ENCODE peak calls at places on chromosomes 7 and 10, in eight cellular contexts. U, Z, H, D, L, F, K and V are unnamed samples. For H3K36me3, the result is how much of the 10 kb centered on the place peaks cover.

GRCh38 chr7:79529896-79530235 is 76.4 kb upstream of the MAGI2 start:
- DNase-seq in U (peak), Z (no peak), H (no peak), D (no peak), L (no peak), F (peak), K (peak), V (no peak)

GRCh38 chr7:38858281-38858884 is 50.6 kb downstream of the VPS41 start:
- DNase-seq in U (peak), Z (no peak), H (peak), D (no peak), L (no peak), F (peak), K (peak), V (peak)

GRCh38 chr10:52066383-52066782 is 247.7 kb upstream of the DKK1 start:
- DNase-seq in U (no peak), Z (no peak), H (no peak), D (no peak), L (no peak), F (peak), K (no peak), V (no peak)

GRCh38 chr10:52563361-52563760 is 209.2 kb downstream of the MBL2 start:
- DNase-seq in U (no peak), Z (no peak), H (peak), D (no peak), L (no peak), F (no peak), K (no peak), V (no peak)

GRCh38 chr7:1647961-1648631 is 22.0 kb upstream of the ELFN1 start:
- DNase-seq in U (no peak), Z (peak), H (peak), D (peak), L (peak), F (no peak), K (no peak), V (no peak)

GRCh38 chr10:103765168-103765567 is 90.2 kb downstream of the SH3PXD2A start:
- DNase-seq in U (no peak), Z (no peak), H (no peak), D (no peak), L (no peak), F (peak), K (peak), V (no peak)

GRCh38 chr7:44966731-44967538 is 11.9 kb downstream of the MYO1G start:
- DNase-seq in U (no peak), Z (no peak), H (no peak), D (no peak), L (no peak), F (no peak), K (no peak), V (no peak)

GRCh38 chr7:150631084-150631824 is 931 bp downstream of the GIMAP6 start:
- DNase-seq in U (no peak), Z (no peak), H (no peak), D (no peak), L (no peak), F (no peak), K (no peak), V (no peak)

GRCh38 chr10:132443605-132443997 is 46.6 kb downstream of the PWWP2B start:
- DNase-seq in U (no peak), Z (no peak), H (peak), D (peak), L (no peak), F (peak), K (no peak), V (no peak)

GRCh38 chr7:151451626-151452025 is 11.7 kb upstream of the CRYGN start:
- DNase-seq in U (no peak), Z (no peak), H (no peak), D (no peak), L (no peak), F (no peak), K (no peak), V (no peak)

GRCh38 chr10:11875499-11876281 is 52.5 kb downstream of the PROSER2 start:
- DNase-seq in U (peak), Z (peak), H (peak), D (peak), L (peak), F (peak), K (peak), V (peak)

GRCh38 chr7:34260282-34260681 is 354.9 kb downstream of the BMPER start:
- DNase-seq in U (peak), Z (no peak), H (peak), D (no peak), L (no peak), F (peak), K (peak), V (peak)

GRCh38 chr10:71072820-71073205 is 139.6 kb upstream of the UNC5B start:
- DNase-seq in U (no peak), Z (no peak), H (no peak), D (no peak), L (no peak), F (no peak), K (no peak), V (no peak)

GRCh38 chr10:125343118-125343752 is 182.9 kb upstream of the CTBP2 start:
- DNase-seq in U (no peak), Z (no peak), H (peak), D (peak), L (no peak), F (peak), K (peak), V (no peak)

GRCh38 chr10:119481781-119482426 is 60.6 kb downstream of the RGS10 start:
- DNase-seq in U (no peak), Z (no peak), H (no peak), D (no peak), L (no peak), F (no peak), K (no peak), V (no peak)

GRCh38 chr10:124670849-124671248 is 73.3 kb downstream of the FAM53B start:
- DNase-seq in U (no peak), Z (no peak), H (no peak), D (no peak), L (no peak), F (no peak), K (no peak), V (no peak)

GRCh38 chr10:133039107-133039822 is 48.5 kb upstream of the ADGRA1 start:
- DNase-seq in U (no peak), Z (no peak), H (no peak), D (no peak), L (no peak), F (no peak), K (no peak), V (no peak)

GRCh38 chr7:96823274-96823673 is 113.6 kb upstream of the SEM1 start:
- DNase-seq in U (no peak), Z (no peak), H (peak), D (no peak), L (no peak), F (peak), K (peak), V (no peak)

GRCh38 chr10:129386415-129387257 is 80.4 kb upstream of the MGMT start:
- DNase-seq in U (no peak), Z (no peak), H (no peak), D (no peak), L (no peak), F (no peak), K (no peak), V (no peak)

GRCh38 chr10:19906108-19906791 is 90.0 kb downstream of the PLXDC2 start:
- DNase-seq in U (no peak), Z (no peak), H (no peak), D (no peak), L (no peak), F (no peak), K (no peak), V (no peak)

GRCh38 chr7:28858206-28858605 is 99.9 kb downstream of the TRIL start:
- DNase-seq in U (no peak), Z (no peak), H (no peak), D (no peak), L (no peak), F (peak), K (peak), V (no peak)

GRCh38 chr7:44633254-44634186 is 27.1 kb downstream of the OGDH start:
- DNase-seq in U (peak), Z (peak), H (peak), D (peak), L (peak), F (peak), K (peak), V (peak)

GRCh38 chr10:72730462-72730861 is 38.5 kb downstream of the MCU start:
- DNase-seq in U (no peak), Z (no peak), H (no peak), D (no peak), L (no peak), F (no peak), K (peak), V (peak)

GRCh38 chr10:87503892-87504291 is 801 bp upstream of the MINPP1 start:
- DNase-seq in U (no peak), Z (no peak), H (no peak), D (peak), L (no peak), F (no peak), K (peak), V (no peak)

GRCh38 chr7:147879116-147879750 is 711.3 kb upstream of the C7orf33 start:
- DNase-seq in U (no peak), Z (no peak), H (no peak), D (no peak), L (no peak), F (peak), K (no peak), V (no peak)

GRCh38 chr7:158397885-158398284 is 189.7 kb downstream of the PTPRN2 start:
- DNase-seq in U (no peak), Z (no peak), H (no peak), D (no peak), L (no peak), F (no peak), K (no peak), V (no peak)

GRCh38 chr7:8357536-8357935 is 75.9 kb upstream of the NXPH1 start:
- DNase-seq in U (no peak), Z (no peak), H (no peak), D (no peak), L (no peak), F (no peak), K (no peak), V (no peak)

GRCh38 chr10:63005246-63005645 is 127.9 kb upstream of the NRBF2 start:
- DNase-seq in U (no peak), Z (no peak), H (peak), D (no peak), L (no peak), F (peak), K (peak), V (no peak)

GRCh38 chr7:105330526-105330925 is 58.2 kb downstream of the SRPK2 start:
- DNase-seq in U (no peak), Z (no peak), H (no peak), D (no peak), L (no peak), F (no peak), K (no peak), V (no peak)

GRCh38 chr10:28730031-28730778 is 52.9 kb downstream of the BAMBI start:
- DNase-seq in U (no peak), Z (no peak), H (peak), D (no peak), L (no peak), F (no peak), K (no peak), V (no peak)
- H3K36me3 ChIP-seq in U (under half), Z (under half), H (under half), D (under half), L (under half), F (under half), K (under half), V (under half)

DNA sequence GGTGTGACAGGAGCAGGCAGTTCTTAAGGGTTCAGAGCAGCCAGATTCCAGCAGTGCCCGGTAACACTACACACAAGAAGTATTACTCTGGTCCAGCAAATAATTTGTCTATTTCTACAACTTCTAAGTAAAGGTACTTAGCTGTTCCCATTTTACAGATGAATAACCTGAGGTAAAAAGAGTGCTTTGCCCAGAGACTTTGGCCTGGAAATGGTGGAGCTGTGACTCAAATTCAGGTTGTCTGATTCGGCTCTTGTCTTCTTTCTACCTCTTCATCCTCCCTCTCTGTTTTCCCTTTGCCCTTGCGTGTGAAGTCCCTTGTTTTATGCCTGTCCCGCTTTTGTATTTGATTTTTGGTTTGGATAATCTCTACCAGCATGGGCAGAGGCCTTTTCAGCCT is 17.1 kb downstream of the SFRP5 start:
- DNase-seq in U (no peak), Z (no peak), H (no peak), D (no peak), L (no peak), F (no peak), K (no peak), V (no peak)
- H3K36me3 ChIP-seq in U (under half), Z (under half), H (under half), D (half or more), L (half or more), F (under half), K (under half), V (half or more)

GRCh38 chr10:100934084-100934659 is 21.4 kb downstream of the SLF2 start:
- DNase-seq in U (no peak), Z (no peak), H (peak), D (peak), L (no peak), F (peak), K (no peak), V (no peak)
- H3K36me3 ChIP-seq in U (under half), Z (under half), H (half or more), D (half or more), L (half or more), F (under half), K (half or more), V (under half)

GRCh38 chr7:129669901-129670300 is 58.4 kb downstream of the NRF1 start:
- DNase-seq in U (no peak), Z (no peak), H (no peak), D (no peak), L (no peak), F (no peak), K (no peak), V (no peak)

GRCh38 chr7:129667116-129667515 is 55.6 kb downstream of the NRF1 start:
- DNase-seq in U (no peak), Z (no peak), H (no peak), D (no peak), L (no peak), F (no peak), K (no peak), V (no peak)

GRCh38 chr7:129667551-129667950 is 56.0 kb downstream of the NRF1 start:
- DNase-seq in U (no peak), Z (no peak), H (no peak), D (no peak), L (no peak), F (no peak), K (no peak), V (no peak)

GRCh38 chr7:129670636-129671035 is 59.1 kb downstream of the NRF1 start:
- DNase-seq in U (no peak), Z (no peak), H (peak), D (peak), L (no peak), F (no peak), K (peak), V (no peak)

DNA sequence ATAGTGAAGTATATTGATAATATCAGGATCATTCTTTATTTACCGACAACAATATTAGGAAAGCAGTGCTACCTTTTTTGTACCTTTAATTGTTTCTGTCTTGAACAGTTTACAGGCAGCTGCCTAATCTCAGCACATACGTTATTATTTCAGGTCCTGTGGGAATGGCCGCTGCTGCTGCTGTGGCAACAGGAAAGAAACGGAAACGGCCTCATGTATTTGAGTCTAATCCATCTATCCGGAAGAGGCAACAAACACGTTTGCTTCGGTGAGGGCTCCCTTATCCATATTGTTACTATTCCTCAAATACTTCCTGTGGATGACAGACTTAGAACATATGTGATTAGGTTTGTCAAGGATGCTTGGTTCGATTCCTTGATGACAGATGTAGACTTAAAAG is 59.8 kb downstream of the NRF1 start:
- DNase-seq in U (no peak), Z (no peak), H (peak), D (no peak), L (no peak), F (no peak), K (no peak), V (no peak)
- H3K36me3 ChIP-seq in U (under half), Z (under half), H (under half), D (under half), L (under half), F (under half), K (under half), V (under half)